ENCODE peak calls at places on chromosomes 3 and 15, in six cellular contexts. X is GM12891, M is HepG2, P is H1, F is GM12878, I is K562. Z is an unnamed sample.

GRCh38 chr15:65376767-65377104 is 1.1 kb downstream of the IGDCC3 start:
- DNase-seq in X (no peak), M (no peak), P (no peak), F (no peak), I (no peak), Z (no peak)

GRCh38 chr15:86267892-86268291 is 188.2 kb downstream of the AGBL1 start:
- DNase-seq in X (no peak), M (no peak), P (no peak), F (no peak), I (no peak), Z (no peak)

GRCh38 chr15:63815796-63816533 is 17.8 kb downstream of the HERC1 start:
- DNase-seq in X (no peak), M (no peak), P (no peak), F (no peak), I (no peak), Z (no peak)

GRCh38 chr3:141875893-141876380 is 506 bp upstream of the ATP1B3 start:
- DNase-seq in X (no peak), M (no peak), P (peak), F (no peak), I (peak), Z (no peak)

GRCh38 chr3:76349715-76350480 is 564.5 kb upstream of the ZNF717 start:
- DNase-seq in X (no peak), M (peak), P (no peak), F (no peak), I (no peak), Z (no peak)

GRCh38 chr3:35426581-35426980 is 212.7 kb upstream of the ARPP21 start:
- DNase-seq in X (no peak), M (no peak), P (no peak), F (no peak), I (no peak), Z (no peak)

GRCh38 chr15:76429661-76430060 is 93.1 kb downstream of the ISL2 start:
- DNase-seq in X (no peak), M (no peak), P (no peak), F (no peak), I (no peak), Z (no peak)

GRCh38 chr3:34024447-34025240 is 226.2 kb downstream of the PDCD6IP start:
- DNase-seq in X (no peak), M (no peak), P (no peak), F (no peak), I (no peak), Z (no peak)

GRCh38 chr3:159776779-159777178 is 211.9 kb upstream of the IL12A start:
- DNase-seq in X (no peak), M (no peak), P (no peak), F (no peak), I (no peak), Z (no peak)

GRCh38 chr3:52017467-52018065 is 21.9 kb upstream of the RPL29 start:
- DNase-seq in X (no peak), M (no peak), P (no peak), F (no peak), I (no peak), Z (no peak)

GRCh38 chr15:81165565-81165964 is 31.1 kb upstream of the IL16 start:
- DNase-seq in X (no peak), M (no peak), P (no peak), F (no peak), I (no peak), Z (no peak)

GRCh38 chr3:29100292-29100691 is 180.6 kb upstream of the RBMS3 start:
- DNase-seq in X (no peak), M (no peak), P (no peak), F (no peak), I (no peak), Z (no peak)

GRCh38 chr15:80967451-80967850 is 22.2 kb downstream of the MESD start:
- DNase-seq in X (no peak), M (peak), P (peak), F (no peak), I (no peak), Z (no peak)

GRCh38 chr3:156135921-156136655 is 15.7 kb downstream of the KCNAB1 start:
- DNase-seq in X (no peak), M (no peak), P (no peak), F (no peak), I (peak), Z (no peak)

GRCh38 chr3:101879623-101880284 is 30.4 kb downstream of the NFKBIZ start:
- DNase-seq in X (no peak), M (no peak), P (no peak), F (no peak), I (no peak), Z (no peak)

GRCh38 chr3:132386259-132386658 is 31.0 kb upstream of the DNAJC13 start:
- DNase-seq in X (no peak), M (no peak), P (no peak), F (no peak), I (no peak), Z (no peak)

GRCh38 chr3:122535964-122536363 is 21.2 kb upstream of the KPNA1 start:
- DNase-seq in X (no peak), M (no peak), P (no peak), F (no peak), I (no peak), Z (no peak)

GRCh38 chr15:80849308-80849707 is 70.1 kb downstream of the CEMIP start:
- DNase-seq in X (no peak), M (no peak), P (no peak), F (no peak), I (no peak), Z (no peak)

GRCh38 chr15:77474310-77474986 is 53.8 kb downstream of the HMG20A start:
- DNase-seq in X (no peak), M (no peak), P (no peak), F (no peak), I (no peak), Z (no peak)

DNA sequence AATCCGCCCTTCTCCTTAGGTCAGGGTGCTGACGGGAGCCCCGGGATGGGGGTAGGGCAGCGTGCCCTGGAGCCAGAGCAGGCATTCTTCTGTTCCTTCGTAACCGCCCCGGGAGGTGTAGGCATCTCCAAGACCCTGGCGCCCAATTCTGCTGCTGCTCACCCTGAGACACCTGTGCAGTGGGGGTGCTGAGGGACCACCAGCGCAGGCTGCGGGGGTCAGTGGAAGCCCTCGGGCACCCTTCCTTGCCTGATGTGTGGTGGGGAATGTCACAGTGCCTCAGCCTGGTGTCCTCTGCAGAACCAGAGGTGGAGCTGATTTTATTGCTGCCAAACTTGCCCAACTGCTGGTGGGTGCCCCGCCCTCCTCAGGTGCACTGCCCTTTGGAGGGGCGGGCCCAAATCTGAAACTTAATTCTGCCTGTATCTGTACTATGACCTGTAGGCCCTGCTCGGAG is 7.3 kb downstream of the CSK start:
- DNase-seq in X (no peak), M (no peak), P (no peak), F (no peak), I (no peak), Z (no peak)
- TF ChIP-seq POLR2AphosphoS5 in X (peak), M (no peak), P (no peak), F (no peak), I (no peak), Z (peak)

GRCh38 chr3:113575191-113575590 is 42.8 kb downstream of the SIDT1 start:
- DNase-seq in X (no peak), M (no peak), P (no peak), F (no peak), I (no peak), Z (no peak)

GRCh38 chr3:113570158-113570557 is 37.8 kb downstream of the SIDT1 start:
- DNase-seq in X (no peak), M (no peak), P (no peak), F (no peak), I (no peak), Z (no peak)

GRCh38 chr3:113573728-113574127 is 41.4 kb downstream of the SIDT1 start:
- DNase-seq in X (no peak), M (no peak), P (no peak), F (no peak), I (no peak), Z (no peak)

GRCh38 chr3:113571360-113571759 is 39.0 kb downstream of the SIDT1 start:
- DNase-seq in X (no peak), M (no peak), P (no peak), F (no peak), I (no peak), Z (no peak)

DNA sequence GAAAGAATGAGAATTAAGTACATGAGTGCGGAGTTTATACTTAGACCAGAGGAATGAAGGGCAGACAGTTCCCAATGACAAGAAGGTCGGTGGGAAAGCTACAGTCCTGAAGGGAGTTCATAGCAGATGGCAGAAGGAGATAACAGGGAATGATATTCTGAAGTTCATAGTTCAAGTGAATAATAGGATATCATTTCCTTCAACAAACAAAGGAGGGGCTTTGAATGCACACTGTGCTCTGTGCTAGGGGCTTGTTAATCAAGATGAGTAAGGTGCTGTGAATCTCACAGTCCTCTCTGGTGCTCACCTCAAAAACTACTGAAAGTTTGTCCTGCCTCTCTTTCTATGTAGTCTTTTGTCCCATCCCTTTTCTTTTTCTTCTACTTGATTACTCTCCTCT is 41.9 kb downstream of the SIDT1 start:
- DNase-seq in X (no peak), M (no peak), P (no peak), F (no peak), I (no peak), Z (no peak)
- TF ChIP-seq POLR2A in X (no peak), M (no peak), P (no peak), F (no peak), I (no peak), Z (no peak)

GRCh38 chr3:188839187-188839695 is 332.5 kb upstream of the TPRG1 start:
- DNase-seq in X (no peak), M (peak), P (no peak), F (no peak), I (no peak), Z (no peak)
- TF ChIP-seq TAF1 in X (no peak), M (no peak), P (no peak), F (no peak), I (no peak), Z (no peak)

GRCh38 chr15:96331942-96332853 is 1.7 kb downstream of the NR2F2 start:
- DNase-seq in X (no peak), M (no peak), P (peak), F (no peak), I (no peak), Z (no peak)
- TF ChIP-seq POLR2AphosphoS5 in X (no peak), M (no peak), P (no peak), F (no peak), I (no peak), Z (no peak)

DNA sequence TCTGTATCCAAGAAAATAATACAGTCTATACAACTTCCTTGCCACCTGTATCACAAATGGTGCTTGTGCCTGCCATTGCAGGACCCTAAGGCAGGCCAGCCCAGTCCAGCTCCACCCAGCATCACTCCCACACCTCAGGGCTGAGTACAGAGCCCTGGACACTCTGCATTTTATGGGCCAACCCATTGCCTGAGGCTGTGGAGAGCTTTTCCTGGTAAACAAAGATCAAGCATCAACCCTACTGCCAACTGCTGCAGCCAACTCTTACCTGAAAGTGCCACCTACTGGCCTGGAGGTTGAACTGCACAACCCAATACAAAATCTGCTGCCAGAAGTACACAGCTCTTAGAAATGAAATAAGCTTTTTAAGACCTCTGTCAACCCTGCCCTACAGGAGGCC is 1082.2 kb downstream of the NAALADL2 start:
- DNase-seq in X (no peak), M (no peak), P (peak), F (no peak), I (peak), Z (no peak)
- TF ChIP-seq POLR2A in X (no peak), M (no peak), P (no peak), F (no peak), I (no peak), Z (no peak)